ENCODE peak calls at places on chromosomes 1 and 21, in six cellular contexts. One of them, this sample, is unnamed.

GRCh38 chr1:100955322-100955721 is 59.4 kb downstream of the SLC30A7 start:
- DNase-seq in naive thymus-derived CD4-positive, alpha-beta T cell: no peak
- DNase-seq in cardiac muscle cell: no peak
- DNase-seq in BE2C: no peak
- DNase-seq in lung: no peak
- DNase-seq in astrocyte of the cerebellum: peak
- DNase-seq in this sample: no peak

GRCh38 chr1:26833432-26834405 is 7.2 kb downstream of the ZDHHC18 start:
- DNase-seq in naive thymus-derived CD4-positive, alpha-beta T cell: peak
- DNase-seq in cardiac muscle cell: no peak
- DNase-seq in BE2C: no peak
- DNase-seq in lung: peak
- DNase-seq in astrocyte of the cerebellum: no peak
- DNase-seq in this sample: peak

GRCh38 chr1:32249831-32250525 is 1.1 kb upstream of the LCK start:
- DNase-seq in naive thymus-derived CD4-positive, alpha-beta T cell: peak
- DNase-seq in cardiac muscle cell: no peak
- DNase-seq in BE2C: no peak
- DNase-seq in lung: no peak
- DNase-seq in astrocyte of the cerebellum: no peak
- DNase-seq in this sample: no peak

GRCh38 chr1:9402256-9402616 is 109.5 kb downstream of the SPSB1 start:
- DNase-seq in naive thymus-derived CD4-positive, alpha-beta T cell: no peak
- DNase-seq in cardiac muscle cell: no peak
- DNase-seq in BE2C: no peak
- DNase-seq in lung: no peak
- DNase-seq in astrocyte of the cerebellum: no peak
- DNase-seq in this sample: no peak

GRCh38 chr1:244865028-244865371 is 657 bp upstream of the HNRNPU start:
- DNase-seq in naive thymus-derived CD4-positive, alpha-beta T cell: no peak
- DNase-seq in cardiac muscle cell: peak
- DNase-seq in BE2C: peak
- DNase-seq in lung: peak
- DNase-seq in astrocyte of the cerebellum: no peak
- DNase-seq in this sample: peak

GRCh38 chr1:156262461-156263287 is 14.8 kb upstream of the PAQR6 start:
- DNase-seq in naive thymus-derived CD4-positive, alpha-beta T cell: no peak
- DNase-seq in cardiac muscle cell: no peak
- DNase-seq in BE2C: no peak
- DNase-seq in lung: no peak
- DNase-seq in astrocyte of the cerebellum: peak
- DNase-seq in this sample: no peak

GRCh38 chr1:11215018-11216005 is 26.2 kb downstream of the ANGPTL7 start:
- DNase-seq in naive thymus-derived CD4-positive, alpha-beta T cell: no peak
- DNase-seq in cardiac muscle cell: no peak
- DNase-seq in BE2C: no peak
- DNase-seq in lung: no peak
- DNase-seq in astrocyte of the cerebellum: no peak
- DNase-seq in this sample: no peak

GRCh38 chr1:21875621-21876063 is 61.5 kb downstream of the HSPG2 start:
- DNase-seq in naive thymus-derived CD4-positive, alpha-beta T cell: no peak
- DNase-seq in cardiac muscle cell: no peak
- DNase-seq in BE2C: no peak
- DNase-seq in lung: no peak
- DNase-seq in astrocyte of the cerebellum: no peak
- DNase-seq in this sample: peak

GRCh38 chr1:181905944-181906597 is 155.4 kb downstream of the ZNF648 start:
- DNase-seq in naive thymus-derived CD4-positive, alpha-beta T cell: no peak
- DNase-seq in cardiac muscle cell: no peak
- DNase-seq in BE2C: no peak
- DNase-seq in lung: no peak
- DNase-seq in astrocyte of the cerebellum: no peak
- DNase-seq in this sample: no peak

GRCh38 chr1:238789916-238790667 is 596.3 kb upstream of the CHRM3 start:
- DNase-seq in naive thymus-derived CD4-positive, alpha-beta T cell: no peak
- DNase-seq in cardiac muscle cell: no peak
- DNase-seq in BE2C: peak
- DNase-seq in lung: no peak
- DNase-seq in astrocyte of the cerebellum: no peak
- DNase-seq in this sample: no peak

GRCh38 chr1:170583186-170583585 is 51.2 kb downstream of the GORAB start:
- DNase-seq in naive thymus-derived CD4-positive, alpha-beta T cell: no peak
- DNase-seq in cardiac muscle cell: no peak
- DNase-seq in BE2C: no peak
- DNase-seq in lung: no peak
- DNase-seq in astrocyte of the cerebellum: no peak
- DNase-seq in this sample: no peak

GRCh38 chr21:36783612-36784383 is 84.9 kb downstream of the SIM2 start:
- DNase-seq in naive thymus-derived CD4-positive, alpha-beta T cell: no peak
- DNase-seq in cardiac muscle cell: no peak
- DNase-seq in BE2C: no peak
- DNase-seq in lung: peak
- DNase-seq in astrocyte of the cerebellum: peak
- DNase-seq in this sample: no peak

GRCh38 chr21:20875741-20876140 is 122.5 kb upstream of the NCAM2 start:
- DNase-seq in naive thymus-derived CD4-positive, alpha-beta T cell: no peak
- DNase-seq in cardiac muscle cell: peak
- DNase-seq in BE2C: no peak
- DNase-seq in lung: no peak
- DNase-seq in astrocyte of the cerebellum: no peak
- DNase-seq in this sample: no peak

GRCh38 chr1:186750250-186750649 is 70.0 kb upstream of the PTGS2 start:
- DNase-seq in naive thymus-derived CD4-positive, alpha-beta T cell: no peak
- DNase-seq in cardiac muscle cell: no peak
- DNase-seq in BE2C: no peak
- DNase-seq in lung: no peak
- DNase-seq in astrocyte of the cerebellum: no peak
- DNase-seq in this sample: no peak

GRCh38 chr1:186754542-186755150 is 74.1 kb upstream of the PLA2G4A start:
- DNase-seq in naive thymus-derived CD4-positive, alpha-beta T cell: no peak
- DNase-seq in cardiac muscle cell: no peak
- DNase-seq in BE2C: no peak
- DNase-seq in lung: no peak
- DNase-seq in astrocyte of the cerebellum: no peak
- DNase-seq in this sample: no peak

GRCh38 chr1:186757851-186758250 is 70.9 kb upstream of the PLA2G4A start:
- DNase-seq in naive thymus-derived CD4-positive, alpha-beta T cell: no peak
- DNase-seq in cardiac muscle cell: no peak
- DNase-seq in BE2C: no peak
- DNase-seq in lung: no peak
- DNase-seq in astrocyte of the cerebellum: no peak
- DNase-seq in this sample: no peak

GRCh38 chr1:186749820-186750219 is 69.6 kb upstream of the PTGS2 start:
- DNase-seq in naive thymus-derived CD4-positive, alpha-beta T cell: no peak
- DNase-seq in cardiac muscle cell: no peak
- DNase-seq in BE2C: no peak
- DNase-seq in lung: no peak
- DNase-seq in astrocyte of the cerebellum: no peak
- DNase-seq in this sample: no peak

DNA sequence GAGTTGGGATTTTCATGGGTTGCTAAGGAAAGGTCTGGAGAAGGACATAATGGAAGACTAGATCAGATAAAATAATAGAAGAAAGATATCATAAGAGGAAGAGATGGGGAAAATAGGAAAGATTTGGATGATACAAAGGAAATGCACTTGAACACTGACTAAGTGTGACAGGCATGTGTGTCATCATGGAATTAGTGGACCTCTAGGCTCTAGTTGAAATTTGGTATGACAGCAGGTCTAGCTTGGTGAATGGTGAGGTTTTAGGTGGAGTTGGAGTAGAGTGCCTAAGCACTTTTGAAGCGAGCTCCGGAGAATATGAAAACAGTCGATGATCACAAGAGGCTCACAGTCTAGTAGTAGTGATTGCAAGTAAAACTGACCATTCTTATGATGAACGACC is 73.0 kb upstream of the PTGS2 start:
- DNase-seq in naive thymus-derived CD4-positive, alpha-beta T cell: no peak
- DNase-seq in cardiac muscle cell: no peak
- DNase-seq in BE2C: no peak
- DNase-seq in lung: no peak
- DNase-seq in astrocyte of the cerebellum: no peak
- DNase-seq in this sample: no peak
- H3K4me3 ChIP-seq in naive thymus-derived CD4-positive, alpha-beta T cell: no peak
- H3K4me3 ChIP-seq in cardiac muscle cell: no peak
- H3K4me3 ChIP-seq in BE2C: no peak
- H3K4me3 ChIP-seq in lung: no peak
- H3K4me3 ChIP-seq in astrocyte of the cerebellum: no peak
- H3K4me3 ChIP-seq in this sample: no peak

GRCh38 chr1:52725903-52726264 is 369 bp upstream of the ZYG11B start:
- DNase-seq in naive thymus-derived CD4-positive, alpha-beta T cell: no peak
- DNase-seq in cardiac muscle cell: no peak
- DNase-seq in BE2C: no peak
- DNase-seq in lung: no peak
- DNase-seq in astrocyte of the cerebellum: no peak
- DNase-seq in this sample: no peak
- H3K4me3 ChIP-seq in naive thymus-derived CD4-positive, alpha-beta T cell: peak
- H3K4me3 ChIP-seq in cardiac muscle cell: peak
- H3K4me3 ChIP-seq in BE2C: peak
- H3K4me3 ChIP-seq in lung: no peak
- H3K4me3 ChIP-seq in astrocyte of the cerebellum: peak
- H3K4me3 ChIP-seq in this sample: peak

DNA sequence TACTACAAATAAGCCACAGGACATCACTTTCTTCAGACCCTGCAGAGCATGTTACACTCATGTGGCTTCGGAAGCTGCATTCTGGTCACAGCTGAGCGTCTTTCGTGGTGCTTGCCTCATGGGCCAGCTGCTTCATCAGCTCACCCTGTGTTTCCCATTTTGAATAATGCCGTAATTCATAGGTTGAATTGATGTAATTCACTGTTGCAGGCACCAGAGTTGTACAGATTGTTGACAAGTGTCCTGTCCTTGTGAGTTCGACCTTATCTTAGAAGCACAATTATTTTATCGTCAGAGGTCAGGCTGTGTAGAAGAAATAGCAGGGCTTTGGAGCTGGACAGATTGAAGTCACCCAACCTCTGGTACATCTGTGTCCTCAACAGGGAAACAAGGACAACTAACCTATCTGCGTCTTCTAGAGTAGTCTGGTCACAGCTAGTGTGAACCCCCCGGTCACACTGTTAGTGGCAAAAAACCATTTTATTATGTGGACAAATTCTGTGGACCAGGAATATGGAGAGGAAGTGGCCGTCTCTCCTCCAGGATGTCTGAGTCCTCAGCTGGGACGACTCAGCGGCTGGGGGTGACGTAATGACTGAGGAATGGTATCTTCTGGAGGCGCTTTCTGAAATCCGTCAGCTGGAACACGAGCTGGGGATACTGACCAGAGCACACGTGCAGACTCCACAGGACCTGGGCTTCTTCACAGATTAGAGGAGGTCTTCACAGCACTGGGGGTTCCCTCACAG is 17.8 kb downstream of the PKNOX1 start:
- DNase-seq in naive thymus-derived CD4-positive, alpha-beta T cell: no peak
- DNase-seq in cardiac muscle cell: peak
- DNase-seq in BE2C: no peak
- DNase-seq in lung: peak
- DNase-seq in astrocyte of the cerebellum: peak
- DNase-seq in this sample: no peak
- H3K4me3 ChIP-seq in naive thymus-derived CD4-positive, alpha-beta T cell: no peak
- H3K4me3 ChIP-seq in cardiac muscle cell: no peak
- H3K4me3 ChIP-seq in BE2C: no peak
- H3K4me3 ChIP-seq in lung: no peak
- H3K4me3 ChIP-seq in astrocyte of the cerebellum: no peak
- H3K4me3 ChIP-seq in this sample: no peak

GRCh38 chr1:82565146-82565545 is 764.4 kb downstream of the ADGRL2 start:
- DNase-seq in naive thymus-derived CD4-positive, alpha-beta T cell: no peak
- DNase-seq in cardiac muscle cell: no peak
- DNase-seq in BE2C: no peak
- DNase-seq in lung: no peak
- DNase-seq in astrocyte of the cerebellum: peak
- DNase-seq in this sample: peak
- H3K4me3 ChIP-seq in naive thymus-derived CD4-positive, alpha-beta T cell: no peak
- H3K4me3 ChIP-seq in cardiac muscle cell: no peak
- H3K4me3 ChIP-seq in BE2C: no peak
- H3K4me3 ChIP-seq in lung: no peak
- H3K4me3 ChIP-seq in astrocyte of the cerebellum: no peak
- H3K4me3 ChIP-seq in this sample: no peak

GRCh38 chr1:206496131-206496793 is 11.1 kb upstream of the RASSF5 start:
- DNase-seq in naive thymus-derived CD4-positive, alpha-beta T cell: no peak
- DNase-seq in cardiac muscle cell: no peak
- DNase-seq in BE2C: no peak
- DNase-seq in lung: no peak
- DNase-seq in astrocyte of the cerebellum: no peak
- DNase-seq in this sample: no peak
- H3K4me3 ChIP-seq in naive thymus-derived CD4-positive, alpha-beta T cell: no peak
- H3K4me3 ChIP-seq in cardiac muscle cell: no peak
- H3K4me3 ChIP-seq in BE2C: no peak
- H3K4me3 ChIP-seq in lung: no peak
- H3K4me3 ChIP-seq in astrocyte of the cerebellum: no peak
- H3K4me3 ChIP-seq in this sample: no peak

DNA sequence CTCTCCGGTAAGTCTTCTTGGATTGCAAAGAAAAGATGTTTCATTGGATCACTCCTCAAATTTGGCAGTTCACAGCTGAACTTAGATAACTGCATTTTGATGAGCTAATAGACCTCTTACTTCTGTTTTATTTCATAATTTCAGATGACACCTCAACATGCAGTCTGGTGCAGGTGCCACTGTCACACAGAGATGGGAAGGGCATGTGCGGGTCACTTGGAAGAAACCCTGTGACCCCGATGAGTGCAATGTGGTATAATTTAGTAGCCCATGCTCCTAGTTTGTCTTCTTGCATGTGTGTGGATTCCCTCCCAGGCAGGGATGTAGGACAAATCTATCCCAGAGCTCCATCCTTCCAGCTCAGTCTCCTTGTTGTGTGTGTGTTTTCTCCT is 481 bp upstream of the SLAMF1 start:
- DNase-seq in naive thymus-derived CD4-positive, alpha-beta T cell: no peak
- DNase-seq in cardiac muscle cell: no peak
- DNase-seq in BE2C: no peak
- DNase-seq in lung: no peak
- DNase-seq in astrocyte of the cerebellum: no peak
- DNase-seq in this sample: no peak
- H3K4me3 ChIP-seq in naive thymus-derived CD4-positive, alpha-beta T cell: peak
- H3K4me3 ChIP-seq in cardiac muscle cell: no peak
- H3K4me3 ChIP-seq in BE2C: no peak
- H3K4me3 ChIP-seq in lung: no peak
- H3K4me3 ChIP-seq in astrocyte of the cerebellum: no peak
- H3K4me3 ChIP-seq in this sample: no peak

DNA sequence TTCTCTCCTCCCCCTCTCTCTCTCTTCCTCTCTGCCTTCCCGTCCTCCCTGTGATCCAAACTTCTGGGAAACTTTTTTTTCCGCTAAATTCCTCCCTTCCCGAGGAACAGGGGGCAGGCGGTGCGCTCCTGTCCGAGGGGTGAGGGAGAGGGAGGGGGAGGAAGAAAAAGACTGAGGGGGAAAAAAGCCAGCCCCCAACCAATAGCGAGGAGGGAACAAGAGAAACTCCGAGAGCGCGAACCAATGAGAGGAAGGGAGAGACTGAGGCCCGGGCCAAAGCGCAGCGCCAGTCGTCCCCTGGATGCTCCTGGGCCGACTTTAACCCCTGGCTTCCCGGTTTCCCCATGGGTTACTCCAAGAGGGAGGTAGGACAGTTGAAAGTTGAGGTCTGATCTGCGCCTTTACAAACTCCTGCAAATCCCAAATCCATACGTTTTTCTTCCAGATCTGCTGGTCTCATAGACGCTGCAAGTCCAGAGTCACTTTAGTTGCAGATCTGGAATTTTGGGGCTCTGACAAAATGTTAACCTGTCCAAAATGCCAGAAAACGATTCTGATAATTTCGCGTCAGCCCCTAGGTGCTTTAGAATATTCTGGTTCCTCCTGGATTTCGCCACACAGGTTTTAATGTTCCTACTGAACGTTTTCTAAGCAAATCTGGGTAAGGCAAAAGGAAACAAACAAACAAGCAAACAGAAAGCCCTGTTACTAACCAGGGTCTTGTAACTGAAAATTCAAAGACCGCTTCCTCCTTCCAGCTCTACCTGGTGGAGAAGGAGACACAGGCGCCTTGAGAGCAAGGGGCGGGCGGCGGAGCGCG is at the start of gene TBX15:
- DNase-seq in naive thymus-derived CD4-positive, alpha-beta T cell: no peak
- DNase-seq in cardiac muscle cell: no peak
- DNase-seq in BE2C: no peak
- DNase-seq in lung: no peak
- DNase-seq in astrocyte of the cerebellum: no peak
- DNase-seq in this sample: peak
- H3K4me3 ChIP-seq in naive thymus-derived CD4-positive, alpha-beta T cell: no peak
- H3K4me3 ChIP-seq in cardiac muscle cell: peak
- H3K4me3 ChIP-seq in BE2C: no peak
- H3K4me3 ChIP-seq in lung: peak
- H3K4me3 ChIP-seq in astrocyte of the cerebellum: peak
- H3K4me3 ChIP-seq in this sample: peak

This sample was measured in gastrocnemius medialis.